ENCODE peak calls at places on chromosomes 16 and 17, in ten cellular contexts. One of them, this sample, is unnamed.

GRCh38 chr17:51445934-51446333 is 185.6 kb downstream of the UTP18 start:
- DNase-seq in activated naive CD4-positive, alpha-beta T cell: no peak
- DNase-seq in activated T-cell treated with anti-CD3 and anti-CD28 coated beads, Interleukin-2, amount 50 U/mL, for 72 hours: no peak
- DNase-seq in Caco-2: no peak
- DNase-seq in RPMI8226: no peak
- DNase-seq in NCI-H460: no peak
- DNase-seq in fibroblast of pulmonary artery: no peak
- DNase-seq in stimulated activated CD4-positive, alpha-beta T cell treated with anti-CD3 and anti-CD28 coated beads, Interleukin-1b, Interleukin-23, amount 100 ng/mL, for 1 hour: no peak
- DNase-seq in HCT116: no peak
- DNase-seq in AG09319: no peak
- DNase-seq in this sample: no peak

GRCh38 chr17:82213251-82214011 is 789 bp upstream of the CCDC57 start:
- DNase-seq in activated naive CD4-positive, alpha-beta T cell: no peak
- DNase-seq in activated T-cell treated with anti-CD3 and anti-CD28 coated beads, Interleukin-2, amount 50 U/mL, for 72 hours: peak
- DNase-seq in Caco-2: peak
- DNase-seq in RPMI8226: no peak
- DNase-seq in NCI-H460: no peak
- DNase-seq in fibroblast of pulmonary artery: peak
- DNase-seq in stimulated activated CD4-positive, alpha-beta T cell treated with anti-CD3 and anti-CD28 coated beads, Interleukin-1b, Interleukin-23, amount 100 ng/mL, for 1 hour: no peak
- DNase-seq in HCT116: no peak
- DNase-seq in AG09319: no peak
- DNase-seq in this sample: peak

GRCh38 chr17:47251421-47251940 is 2.1 kb upstream of the ITGB3 start:
- DNase-seq in activated naive CD4-positive, alpha-beta T cell: no peak
- DNase-seq in activated T-cell treated with anti-CD3 and anti-CD28 coated beads, Interleukin-2, amount 50 U/mL, for 72 hours: no peak
- DNase-seq in Caco-2: no peak
- DNase-seq in RPMI8226: no peak
- DNase-seq in NCI-H460: no peak
- DNase-seq in fibroblast of pulmonary artery: no peak
- DNase-seq in stimulated activated CD4-positive, alpha-beta T cell treated with anti-CD3 and anti-CD28 coated beads, Interleukin-1b, Interleukin-23, amount 100 ng/mL, for 1 hour: no peak
- DNase-seq in HCT116: no peak
- DNase-seq in AG09319: no peak
- DNase-seq in this sample: no peak

GRCh38 chr17:7767425-7768021 is 50.0 kb downstream of the DNAH2 start:
- DNase-seq in activated naive CD4-positive, alpha-beta T cell: no peak
- DNase-seq in activated T-cell treated with anti-CD3 and anti-CD28 coated beads, Interleukin-2, amount 50 U/mL, for 72 hours: no peak
- DNase-seq in Caco-2: no peak
- DNase-seq in RPMI8226: no peak
- DNase-seq in NCI-H460: no peak
- DNase-seq in fibroblast of pulmonary artery: peak
- DNase-seq in stimulated activated CD4-positive, alpha-beta T cell treated with anti-CD3 and anti-CD28 coated beads, Interleukin-1b, Interleukin-23, amount 100 ng/mL, for 1 hour: no peak
- DNase-seq in HCT116: no peak
- DNase-seq in AG09319: no peak
- DNase-seq in this sample: peak

GRCh38 chr17:44708401-44709263 is at the start of gene DBF4B:
- DNase-seq in activated naive CD4-positive, alpha-beta T cell: peak
- DNase-seq in activated T-cell treated with anti-CD3 and anti-CD28 coated beads, Interleukin-2, amount 50 U/mL, for 72 hours: peak
- DNase-seq in Caco-2: peak
- DNase-seq in RPMI8226: peak
- DNase-seq in NCI-H460: peak
- DNase-seq in fibroblast of pulmonary artery: peak
- DNase-seq in stimulated activated CD4-positive, alpha-beta T cell treated with anti-CD3 and anti-CD28 coated beads, Interleukin-1b, Interleukin-23, amount 100 ng/mL, for 1 hour: peak
- DNase-seq in HCT116: peak
- DNase-seq in AG09319: peak
- DNase-seq in this sample: peak

GRCh38 chr16:85202631-85203461 is 90.6 kb upstream of the CIBAR2 start:
- DNase-seq in activated naive CD4-positive, alpha-beta T cell: no peak
- DNase-seq in activated T-cell treated with anti-CD3 and anti-CD28 coated beads, Interleukin-2, amount 50 U/mL, for 72 hours: no peak
- DNase-seq in Caco-2: no peak
- DNase-seq in RPMI8226: no peak
- DNase-seq in NCI-H460: no peak
- DNase-seq in fibroblast of pulmonary artery: peak
- DNase-seq in stimulated activated CD4-positive, alpha-beta T cell treated with anti-CD3 and anti-CD28 coated beads, Interleukin-1b, Interleukin-23, amount 100 ng/mL, for 1 hour: no peak
- DNase-seq in HCT116: no peak
- DNase-seq in AG09319: peak
- DNase-seq in this sample: no peak

GRCh38 chr17:5422505-5422904 is 2.5 kb downstream of the RPAIN start:
- DNase-seq in activated naive CD4-positive, alpha-beta T cell: no peak
- DNase-seq in activated T-cell treated with anti-CD3 and anti-CD28 coated beads, Interleukin-2, amount 50 U/mL, for 72 hours: no peak
- DNase-seq in Caco-2: no peak
- DNase-seq in RPMI8226: no peak
- DNase-seq in NCI-H460: no peak
- DNase-seq in fibroblast of pulmonary artery: peak
- DNase-seq in stimulated activated CD4-positive, alpha-beta T cell treated with anti-CD3 and anti-CD28 coated beads, Interleukin-1b, Interleukin-23, amount 100 ng/mL, for 1 hour: no peak
- DNase-seq in HCT116: peak
- DNase-seq in AG09319: no peak
- DNase-seq in this sample: peak

GRCh38 chr17:11935734-11936406 is 61.4 kb downstream of the ZNF18 start:
- DNase-seq in activated naive CD4-positive, alpha-beta T cell: no peak
- DNase-seq in activated T-cell treated with anti-CD3 and anti-CD28 coated beads, Interleukin-2, amount 50 U/mL, for 72 hours: peak
- DNase-seq in Caco-2: peak
- DNase-seq in RPMI8226: peak
- DNase-seq in NCI-H460: peak
- DNase-seq in fibroblast of pulmonary artery: peak
- DNase-seq in stimulated activated CD4-positive, alpha-beta T cell treated with anti-CD3 and anti-CD28 coated beads, Interleukin-1b, Interleukin-23, amount 100 ng/mL, for 1 hour: no peak
- DNase-seq in HCT116: peak
- DNase-seq in AG09319: no peak
- DNase-seq in this sample: no peak

GRCh38 chr17:36611345-36612072 is 10.1 kb downstream of the MRM1 start:
- DNase-seq in activated naive CD4-positive, alpha-beta T cell: no peak
- DNase-seq in activated T-cell treated with anti-CD3 and anti-CD28 coated beads, Interleukin-2, amount 50 U/mL, for 72 hours: no peak
- DNase-seq in Caco-2: no peak
- DNase-seq in RPMI8226: no peak
- DNase-seq in NCI-H460: no peak
- DNase-seq in fibroblast of pulmonary artery: peak
- DNase-seq in stimulated activated CD4-positive, alpha-beta T cell treated with anti-CD3 and anti-CD28 coated beads, Interleukin-1b, Interleukin-23, amount 100 ng/mL, for 1 hour: no peak
- DNase-seq in HCT116: no peak
- DNase-seq in AG09319: peak
- DNase-seq in this sample: no peak

GRCh38 chr17:62965149-62965648 is 836 bp upstream of the TANC2 start:
- DNase-seq in activated naive CD4-positive, alpha-beta T cell: no peak
- DNase-seq in activated T-cell treated with anti-CD3 and anti-CD28 coated beads, Interleukin-2, amount 50 U/mL, for 72 hours: no peak
- DNase-seq in Caco-2: no peak
- DNase-seq in RPMI8226: no peak
- DNase-seq in NCI-H460: no peak
- DNase-seq in fibroblast of pulmonary artery: no peak
- DNase-seq in stimulated activated CD4-positive, alpha-beta T cell treated with anti-CD3 and anti-CD28 coated beads, Interleukin-1b, Interleukin-23, amount 100 ng/mL, for 1 hour: no peak
- DNase-seq in HCT116: no peak
- DNase-seq in AG09319: no peak
- DNase-seq in this sample: no peak

GRCh38 chr16:69553332-69553731 is 12.4 kb upstream of the NFAT5 start:
- DNase-seq in activated naive CD4-positive, alpha-beta T cell: no peak
- DNase-seq in activated T-cell treated with anti-CD3 and anti-CD28 coated beads, Interleukin-2, amount 50 U/mL, for 72 hours: no peak
- DNase-seq in Caco-2: no peak
- DNase-seq in RPMI8226: no peak
- DNase-seq in NCI-H460: no peak
- DNase-seq in fibroblast of pulmonary artery: no peak
- DNase-seq in stimulated activated CD4-positive, alpha-beta T cell treated with anti-CD3 and anti-CD28 coated beads, Interleukin-1b, Interleukin-23, amount 100 ng/mL, for 1 hour: no peak
- DNase-seq in HCT116: no peak
- DNase-seq in AG09319: no peak
- DNase-seq in this sample: no peak

GRCh38 chr17:65589321-65589720 is 27.9 kb upstream of the AXIN2 start:
- DNase-seq in activated naive CD4-positive, alpha-beta T cell: no peak
- DNase-seq in activated T-cell treated with anti-CD3 and anti-CD28 coated beads, Interleukin-2, amount 50 U/mL, for 72 hours: no peak
- DNase-seq in Caco-2: no peak
- DNase-seq in RPMI8226: no peak
- DNase-seq in NCI-H460: no peak
- DNase-seq in fibroblast of pulmonary artery: peak
- DNase-seq in stimulated activated CD4-positive, alpha-beta T cell treated with anti-CD3 and anti-CD28 coated beads, Interleukin-1b, Interleukin-23, amount 100 ng/mL, for 1 hour: no peak
- DNase-seq in HCT116: no peak
- DNase-seq in AG09319: no peak
- DNase-seq in this sample: no peak

GRCh38 chr17:32491371-32492280 is 4.8 kb downstream of the CDK5R1 start:
- DNase-seq in activated naive CD4-positive, alpha-beta T cell: no peak
- DNase-seq in activated T-cell treated with anti-CD3 and anti-CD28 coated beads, Interleukin-2, amount 50 U/mL, for 72 hours: peak
- DNase-seq in Caco-2: no peak
- DNase-seq in RPMI8226: no peak
- DNase-seq in NCI-H460: no peak
- DNase-seq in fibroblast of pulmonary artery: no peak
- DNase-seq in stimulated activated CD4-positive, alpha-beta T cell treated with anti-CD3 and anti-CD28 coated beads, Interleukin-1b, Interleukin-23, amount 100 ng/mL, for 1 hour: no peak
- DNase-seq in HCT116: no peak
- DNase-seq in AG09319: no peak
- DNase-seq in this sample: no peak

GRCh38 chr17:15409721-15410247 is 57.6 kb downstream of the CDRT4 start:
- DNase-seq in activated naive CD4-positive, alpha-beta T cell: no peak
- DNase-seq in activated T-cell treated with anti-CD3 and anti-CD28 coated beads, Interleukin-2, amount 50 U/mL, for 72 hours: no peak
- DNase-seq in Caco-2: no peak
- DNase-seq in RPMI8226: no peak
- DNase-seq in NCI-H460: no peak
- DNase-seq in fibroblast of pulmonary artery: peak
- DNase-seq in stimulated activated CD4-positive, alpha-beta T cell treated with anti-CD3 and anti-CD28 coated beads, Interleukin-1b, Interleukin-23, amount 100 ng/mL, for 1 hour: no peak
- DNase-seq in HCT116: no peak
- DNase-seq in AG09319: peak
- DNase-seq in this sample: peak

GRCh38 chr17:6642592-6642991 is 1.7 kb downstream of the TXNDC17 start:
- DNase-seq in activated naive CD4-positive, alpha-beta T cell: no peak
- DNase-seq in activated T-cell treated with anti-CD3 and anti-CD28 coated beads, Interleukin-2, amount 50 U/mL, for 72 hours: no peak
- DNase-seq in Caco-2: no peak
- DNase-seq in RPMI8226: no peak
- DNase-seq in NCI-H460: no peak
- DNase-seq in fibroblast of pulmonary artery: no peak
- DNase-seq in stimulated activated CD4-positive, alpha-beta T cell treated with anti-CD3 and anti-CD28 coated beads, Interleukin-1b, Interleukin-23, amount 100 ng/mL, for 1 hour: no peak
- DNase-seq in HCT116: no peak
- DNase-seq in AG09319: no peak
- DNase-seq in this sample: no peak

GRCh38 chr16:10170016-10170415 is 12.2 kb downstream of the GRIN2A start:
- DNase-seq in activated naive CD4-positive, alpha-beta T cell: no peak
- DNase-seq in activated T-cell treated with anti-CD3 and anti-CD28 coated beads, Interleukin-2, amount 50 U/mL, for 72 hours: no peak
- DNase-seq in Caco-2: no peak
- DNase-seq in RPMI8226: no peak
- DNase-seq in NCI-H460: no peak
- DNase-seq in fibroblast of pulmonary artery: no peak
- DNase-seq in stimulated activated CD4-positive, alpha-beta T cell treated with anti-CD3 and anti-CD28 coated beads, Interleukin-1b, Interleukin-23, amount 100 ng/mL, for 1 hour: no peak
- DNase-seq in HCT116: no peak
- DNase-seq in AG09319: no peak
- DNase-seq in this sample: no peak

GRCh38 chr16:64478258-64478906 is 643.5 kb downstream of the CDH11 start:
- DNase-seq in activated naive CD4-positive, alpha-beta T cell: no peak
- DNase-seq in activated T-cell treated with anti-CD3 and anti-CD28 coated beads, Interleukin-2, amount 50 U/mL, for 72 hours: no peak
- DNase-seq in Caco-2: peak
- DNase-seq in RPMI8226: peak
- DNase-seq in NCI-H460: no peak
- DNase-seq in fibroblast of pulmonary artery: peak
- DNase-seq in stimulated activated CD4-positive, alpha-beta T cell treated with anti-CD3 and anti-CD28 coated beads, Interleukin-1b, Interleukin-23, amount 100 ng/mL, for 1 hour: no peak
- DNase-seq in HCT116: no peak
- DNase-seq in AG09319: no peak
- DNase-seq in this sample: peak

GRCh38 chr17:32275060-32276042 is 9.7 kb downstream of the RHBDL3 start:
- DNase-seq in activated naive CD4-positive, alpha-beta T cell: no peak
- DNase-seq in activated T-cell treated with anti-CD3 and anti-CD28 coated beads, Interleukin-2, amount 50 U/mL, for 72 hours: no peak
- DNase-seq in Caco-2: no peak
- DNase-seq in RPMI8226: no peak
- DNase-seq in NCI-H460: peak
- DNase-seq in fibroblast of pulmonary artery: peak
- DNase-seq in stimulated activated CD4-positive, alpha-beta T cell treated with anti-CD3 and anti-CD28 coated beads, Interleukin-1b, Interleukin-23, amount 100 ng/mL, for 1 hour: no peak
- DNase-seq in HCT116: peak
- DNase-seq in AG09319: no peak
- DNase-seq in this sample: peak

GRCh38 chr17:28982191-28982793 is 23.5 kb downstream of the SEZ6 start:
- DNase-seq in activated naive CD4-positive, alpha-beta T cell: no peak
- DNase-seq in activated T-cell treated with anti-CD3 and anti-CD28 coated beads, Interleukin-2, amount 50 U/mL, for 72 hours: peak
- DNase-seq in Caco-2: no peak
- DNase-seq in RPMI8226: peak
- DNase-seq in NCI-H460: no peak
- DNase-seq in fibroblast of pulmonary artery: peak
- DNase-seq in stimulated activated CD4-positive, alpha-beta T cell treated with anti-CD3 and anti-CD28 coated beads, Interleukin-1b, Interleukin-23, amount 100 ng/mL, for 1 hour: peak
- DNase-seq in HCT116: no peak
- DNase-seq in AG09319: no peak
- DNase-seq in this sample: no peak

GRCh38 chr17:81977211-81978091 is at the start of gene ASPSCR1:
- DNase-seq in activated naive CD4-positive, alpha-beta T cell: peak
- DNase-seq in activated T-cell treated with anti-CD3 and anti-CD28 coated beads, Interleukin-2, amount 50 U/mL, for 72 hours: peak
- DNase-seq in Caco-2: peak
- DNase-seq in RPMI8226: peak
- DNase-seq in NCI-H460: peak
- DNase-seq in fibroblast of pulmonary artery: peak
- DNase-seq in stimulated activated CD4-positive, alpha-beta T cell treated with anti-CD3 and anti-CD28 coated beads, Interleukin-1b, Interleukin-23, amount 100 ng/mL, for 1 hour: peak
- DNase-seq in HCT116: peak
- DNase-seq in AG09319: peak
- DNase-seq in this sample: peak

GRCh38 chr16:71347146-71347545 is 11.4 kb upstream of the CALB2 start:
- DNase-seq in activated naive CD4-positive, alpha-beta T cell: no peak
- DNase-seq in activated T-cell treated with anti-CD3 and anti-CD28 coated beads, Interleukin-2, amount 50 U/mL, for 72 hours: no peak
- DNase-seq in Caco-2: no peak
- DNase-seq in RPMI8226: no peak
- DNase-seq in NCI-H460: no peak
- DNase-seq in fibroblast of pulmonary artery: no peak
- DNase-seq in stimulated activated CD4-positive, alpha-beta T cell treated with anti-CD3 and anti-CD28 coated beads, Interleukin-1b, Interleukin-23, amount 100 ng/mL, for 1 hour: no peak
- DNase-seq in HCT116: no peak
- DNase-seq in AG09319: no peak
- DNase-seq in this sample: no peak

GRCh38 chr16:66605177-66605999 is 884 bp downstream of the CMTM3 start:
- DNase-seq in activated naive CD4-positive, alpha-beta T cell: no peak
- DNase-seq in activated T-cell treated with anti-CD3 and anti-CD28 coated beads, Interleukin-2, amount 50 U/mL, for 72 hours: peak
- DNase-seq in Caco-2: peak
- DNase-seq in RPMI8226: no peak
- DNase-seq in NCI-H460: no peak
- DNase-seq in fibroblast of pulmonary artery: peak
- DNase-seq in stimulated activated CD4-positive, alpha-beta T cell treated with anti-CD3 and anti-CD28 coated beads, Interleukin-1b, Interleukin-23, amount 100 ng/mL, for 1 hour: no peak
- DNase-seq in HCT116: no peak
- DNase-seq in AG09319: no peak
- DNase-seq in this sample: no peak

GRCh38 chr16:48413291-48413690 is 28.1 kb upstream of the SIAH1 start:
- DNase-seq in activated naive CD4-positive, alpha-beta T cell: no peak
- DNase-seq in activated T-cell treated with anti-CD3 and anti-CD28 coated beads, Interleukin-2, amount 50 U/mL, for 72 hours: no peak
- DNase-seq in Caco-2: no peak
- DNase-seq in RPMI8226: no peak
- DNase-seq in NCI-H460: no peak
- DNase-seq in fibroblast of pulmonary artery: no peak
- DNase-seq in stimulated activated CD4-positive, alpha-beta T cell treated with anti-CD3 and anti-CD28 coated beads, Interleukin-1b, Interleukin-23, amount 100 ng/mL, for 1 hour: no peak
- DNase-seq in HCT116: no peak
- DNase-seq in AG09319: no peak
- DNase-seq in this sample: no peak

GRCh38 chr16:57533618-57534336 is 2.6 kb downstream of the CCDC102A start:
- DNase-seq in activated naive CD4-positive, alpha-beta T cell: no peak
- DNase-seq in activated T-cell treated with anti-CD3 and anti-CD28 coated beads, Interleukin-2, amount 50 U/mL, for 72 hours: no peak
- DNase-seq in Caco-2: no peak
- DNase-seq in RPMI8226: peak
- DNase-seq in NCI-H460: no peak
- DNase-seq in fibroblast of pulmonary artery: no peak
- DNase-seq in stimulated activated CD4-positive, alpha-beta T cell treated with anti-CD3 and anti-CD28 coated beads, Interleukin-1b, Interleukin-23, amount 100 ng/mL, for 1 hour: no peak
- DNase-seq in HCT116: no peak
- DNase-seq in AG09319: no peak
- DNase-seq in this sample: no peak

GRCh38 chr16:79912592-79913310 is 312.2 kb upstream of the MAF start:
- DNase-seq in activated naive CD4-positive, alpha-beta T cell: no peak
- DNase-seq in activated T-cell treated with anti-CD3 and anti-CD28 coated beads, Interleukin-2, amount 50 U/mL, for 72 hours: no peak
- DNase-seq in Caco-2: no peak
- DNase-seq in RPMI8226: no peak
- DNase-seq in NCI-H460: no peak
- DNase-seq in fibroblast of pulmonary artery: no peak
- DNase-seq in stimulated activated CD4-positive, alpha-beta T cell treated with anti-CD3 and anti-CD28 coated beads, Interleukin-1b, Interleukin-23, amount 100 ng/mL, for 1 hour: no peak
- DNase-seq in HCT116: no peak
- DNase-seq in AG09319: no peak
- DNase-seq in this sample: no peak

GRCh38 chr17:71287246-71287828 is 833.5 kb upstream of the SOX9 start:
- DNase-seq in activated naive CD4-positive, alpha-beta T cell: no peak
- DNase-seq in activated T-cell treated with anti-CD3 and anti-CD28 coated beads, Interleukin-2, amount 50 U/mL, for 72 hours: no peak
- DNase-seq in Caco-2: no peak
- DNase-seq in RPMI8226: no peak
- DNase-seq in NCI-H460: no peak
- DNase-seq in fibroblast of pulmonary artery: peak
- DNase-seq in stimulated activated CD4-positive, alpha-beta T cell treated with anti-CD3 and anti-CD28 coated beads, Interleukin-1b, Interleukin-23, amount 100 ng/mL, for 1 hour: no peak
- DNase-seq in HCT116: no peak
- DNase-seq in AG09319: no peak
- DNase-seq in this sample: no peak

GRCh38 chr16:8675183-8676159 is 1.1 kb downstream of the ABAT start:
- DNase-seq in activated naive CD4-positive, alpha-beta T cell: no peak
- DNase-seq in activated T-cell treated with anti-CD3 and anti-CD28 coated beads, Interleukin-2, amount 50 U/mL, for 72 hours: peak
- DNase-seq in Caco-2: no peak
- DNase-seq in RPMI8226: no peak
- DNase-seq in NCI-H460: no peak
- DNase-seq in fibroblast of pulmonary artery: no peak
- DNase-seq in stimulated activated CD4-positive, alpha-beta T cell treated with anti-CD3 and anti-CD28 coated beads, Interleukin-1b, Interleukin-23, amount 100 ng/mL, for 1 hour: peak
- DNase-seq in HCT116: no peak
- DNase-seq in AG09319: no peak
- DNase-seq in this sample: no peak

GRCh38 chr16:83615553-83615952 is 192.2 kb upstream of the HSBP1 start:
- DNase-seq in activated naive CD4-positive, alpha-beta T cell: no peak
- DNase-seq in activated T-cell treated with anti-CD3 and anti-CD28 coated beads, Interleukin-2, amount 50 U/mL, for 72 hours: no peak
- DNase-seq in Caco-2: no peak
- DNase-seq in RPMI8226: no peak
- DNase-seq in NCI-H460: no peak
- DNase-seq in fibroblast of pulmonary artery: peak
- DNase-seq in stimulated activated CD4-positive, alpha-beta T cell treated with anti-CD3 and anti-CD28 coated beads, Interleukin-1b, Interleukin-23, amount 100 ng/mL, for 1 hour: no peak
- DNase-seq in HCT116: no peak
- DNase-seq in AG09319: no peak
- DNase-seq in this sample: peak